ENCODE peak calls at places on chromosomes 13 and 19, in ten cellular contexts. One of them, this sample, is unnamed.

GRCh38 chr19:4388171-4389063 is 11.9 kb downstream of the SH3GL1 start:
- DNase-seq in iris pigment epithelial cell: no peak
- DNase-seq in lung microvascular endothelial cell: no peak
- DNase-seq in amniotic stem cell: no peak
- DNase-seq in naive thymus-derived CD8-positive, alpha-beta T cell: no peak
- DNase-seq in kidney epithelial cell: no peak
- DNase-seq in PC-3: peak; percentile 52
- DNase-seq in EH: no peak
- DNase-seq in AG04450: no peak
- DNase-seq in effector CD8-positive, alpha-beta T cell: no peak
- DNase-seq in this sample: no peak

GRCh38 chr13:110336108-110336507 is 29.0 kb downstream of the COL4A2 start:
- DNase-seq in iris pigment epithelial cell: no peak
- DNase-seq in lung microvascular endothelial cell: no peak
- DNase-seq in amniotic stem cell: no peak
- DNase-seq in naive thymus-derived CD8-positive, alpha-beta T cell: no peak
- DNase-seq in kidney epithelial cell: no peak
- DNase-seq in PC-3: no peak
- DNase-seq in EH: no peak
- DNase-seq in AG04450: no peak
- DNase-seq in effector CD8-positive, alpha-beta T cell: no peak
- DNase-seq in this sample: no peak

GRCh38 chr19:16283103-16283469 is 41.5 kb upstream of the KLF2 start:
- DNase-seq in iris pigment epithelial cell: peak; percentile 47
- DNase-seq in lung microvascular endothelial cell: no peak
- DNase-seq in amniotic stem cell: no peak
- DNase-seq in naive thymus-derived CD8-positive, alpha-beta T cell: no peak
- DNase-seq in kidney epithelial cell: no peak
- DNase-seq in PC-3: no peak
- DNase-seq in EH: peak; percentile 23
- DNase-seq in AG04450: no peak
- DNase-seq in effector CD8-positive, alpha-beta T cell: no peak
- DNase-seq in this sample: no peak

GRCh38 chr13:112722433-112723250 is 32.8 kb downstream of the ATP11A start:
- DNase-seq in iris pigment epithelial cell: peak; percentile 88
- DNase-seq in lung microvascular endothelial cell: peak; percentile 94
- DNase-seq in amniotic stem cell: peak; percentile 30
- DNase-seq in naive thymus-derived CD8-positive, alpha-beta T cell: no peak
- DNase-seq in kidney epithelial cell: peak; percentile 41
- DNase-seq in PC-3: peak; percentile 77
- DNase-seq in EH: peak; percentile 90
- DNase-seq in AG04450: peak; percentile 90
- DNase-seq in effector CD8-positive, alpha-beta T cell: no peak
- DNase-seq in this sample: no peak

GRCh38 chr13:76331948-76332712 is 554.1 kb downstream of the KCTD12 start:
- DNase-seq in iris pigment epithelial cell: peak; percentile 86
- DNase-seq in lung microvascular endothelial cell: no peak
- DNase-seq in amniotic stem cell: peak; percentile 29
- DNase-seq in naive thymus-derived CD8-positive, alpha-beta T cell: no peak
- DNase-seq in kidney epithelial cell: no peak
- DNase-seq in PC-3: no peak
- DNase-seq in EH: no peak
- DNase-seq in AG04450: peak; percentile 15
- DNase-seq in effector CD8-positive, alpha-beta T cell: no peak
- DNase-seq in this sample: no peak

GRCh38 chr13:41231786-41232185 is 31.6 kb downstream of the MTRF1 start:
- DNase-seq in iris pigment epithelial cell: peak; percentile 41
- DNase-seq in lung microvascular endothelial cell: peak; percentile 42
- DNase-seq in amniotic stem cell: no peak
- DNase-seq in naive thymus-derived CD8-positive, alpha-beta T cell: no peak
- DNase-seq in kidney epithelial cell: peak; percentile 32
- DNase-seq in PC-3: no peak
- DNase-seq in EH: peak; percentile 36
- DNase-seq in AG04450: no peak
- DNase-seq in effector CD8-positive, alpha-beta T cell: no peak
- DNase-seq in this sample: no peak

GRCh38 chr19:30158067-30158892 is 213.9 kb upstream of the ZNF536 start:
- DNase-seq in iris pigment epithelial cell: no peak
- DNase-seq in lung microvascular endothelial cell: no peak
- DNase-seq in amniotic stem cell: no peak
- DNase-seq in naive thymus-derived CD8-positive, alpha-beta T cell: no peak
- DNase-seq in kidney epithelial cell: no peak
- DNase-seq in PC-3: no peak
- DNase-seq in EH: no peak
- DNase-seq in AG04450: no peak
- DNase-seq in effector CD8-positive, alpha-beta T cell: no peak
- DNase-seq in this sample: no peak

GRCh38 chr13:113928701-113929627 is 44.9 kb downstream of the C13orf46 start:
- DNase-seq in iris pigment epithelial cell: peak; percentile 44
- DNase-seq in lung microvascular endothelial cell: no peak
- DNase-seq in amniotic stem cell: peak; percentile 44
- DNase-seq in naive thymus-derived CD8-positive, alpha-beta T cell: no peak
- DNase-seq in kidney epithelial cell: no peak
- DNase-seq in PC-3: no peak
- DNase-seq in EH: peak; percentile 93
- DNase-seq in AG04450: peak; percentile 46
- DNase-seq in effector CD8-positive, alpha-beta T cell: no peak
- DNase-seq in this sample: no peak

GRCh38 chr19:10919352-10920287 is 8.8 kb downstream of the YIPF2 start:
- DNase-seq in iris pigment epithelial cell: no peak
- DNase-seq in lung microvascular endothelial cell: no peak
- DNase-seq in amniotic stem cell: no peak
- DNase-seq in naive thymus-derived CD8-positive, alpha-beta T cell: no peak
- DNase-seq in kidney epithelial cell: no peak
- DNase-seq in PC-3: no peak
- DNase-seq in EH: no peak
- DNase-seq in AG04450: no peak
- DNase-seq in effector CD8-positive, alpha-beta T cell: no peak
- DNase-seq in this sample: no peak

GRCh38 chr13:75798353-75799245 is 162.5 kb downstream of the LMO7 start:
- DNase-seq in iris pigment epithelial cell: peak; percentile 58
- DNase-seq in lung microvascular endothelial cell: peak; percentile 55
- DNase-seq in amniotic stem cell: no peak
- DNase-seq in naive thymus-derived CD8-positive, alpha-beta T cell: no peak
- DNase-seq in kidney epithelial cell: no peak
- DNase-seq in PC-3: peak; percentile 85
- DNase-seq in EH: peak; percentile 60
- DNase-seq in AG04450: no peak
- DNase-seq in effector CD8-positive, alpha-beta T cell: no peak
- DNase-seq in this sample: no peak

GRCh38 chr19:48646192-48646911 is 365 bp upstream of the CA11 start:
- DNase-seq in iris pigment epithelial cell: peak; percentile 80
- DNase-seq in lung microvascular endothelial cell: peak; percentile 79
- DNase-seq in amniotic stem cell: peak; percentile 22
- DNase-seq in naive thymus-derived CD8-positive, alpha-beta T cell: peak; percentile 91
- DNase-seq in kidney epithelial cell: no peak
- DNase-seq in PC-3: peak; percentile 81
- DNase-seq in EH: peak; percentile 84
- DNase-seq in AG04450: no peak
- DNase-seq in effector CD8-positive, alpha-beta T cell: peak; percentile 89
- DNase-seq in this sample: peak; percentile 27

GRCh38 chr13:112658807-112659206 is 31.0 kb upstream of the ATP11A start:
- DNase-seq in iris pigment epithelial cell: no peak
- DNase-seq in lung microvascular endothelial cell: no peak
- DNase-seq in amniotic stem cell: no peak
- DNase-seq in naive thymus-derived CD8-positive, alpha-beta T cell: no peak
- DNase-seq in kidney epithelial cell: peak; percentile 41
- DNase-seq in PC-3: no peak
- DNase-seq in EH: peak; percentile 8
- DNase-seq in AG04450: no peak
- DNase-seq in effector CD8-positive, alpha-beta T cell: no peak
- DNase-seq in this sample: no peak

GRCh38 chr19:32921624-32922023 is 50.1 kb downstream of the CEP89 start:
- DNase-seq in iris pigment epithelial cell: no peak
- DNase-seq in lung microvascular endothelial cell: no peak
- DNase-seq in amniotic stem cell: no peak
- DNase-seq in naive thymus-derived CD8-positive, alpha-beta T cell: no peak
- DNase-seq in kidney epithelial cell: no peak
- DNase-seq in PC-3: no peak
- DNase-seq in EH: no peak
- DNase-seq in AG04450: no peak
- DNase-seq in effector CD8-positive, alpha-beta T cell: no peak
- DNase-seq in this sample: no peak

GRCh38 chr19:44608391-44608821 is 5.0 kb upstream of the IGSF23 start:
- DNase-seq in iris pigment epithelial cell: peak; percentile 42
- DNase-seq in lung microvascular endothelial cell: peak; percentile 75
- DNase-seq in amniotic stem cell: peak; percentile 14
- DNase-seq in naive thymus-derived CD8-positive, alpha-beta T cell: no peak
- DNase-seq in kidney epithelial cell: no peak
- DNase-seq in PC-3: peak; percentile 54
- DNase-seq in EH: peak; percentile 56
- DNase-seq in AG04450: no peak
- DNase-seq in effector CD8-positive, alpha-beta T cell: no peak
- DNase-seq in this sample: no peak

GRCh38 chr13:35014606-35015005 is 72.5 kb downstream of the NBEA start:
- DNase-seq in iris pigment epithelial cell: no peak
- DNase-seq in lung microvascular endothelial cell: no peak
- DNase-seq in amniotic stem cell: no peak
- DNase-seq in naive thymus-derived CD8-positive, alpha-beta T cell: no peak
- DNase-seq in kidney epithelial cell: no peak
- DNase-seq in PC-3: no peak
- DNase-seq in EH: no peak
- DNase-seq in AG04450: no peak
- DNase-seq in effector CD8-positive, alpha-beta T cell: no peak
- DNase-seq in this sample: no peak

GRCh38 chr13:24308488-24309020 is 826 bp upstream of the C1QTNF9 start:
- DNase-seq in iris pigment epithelial cell: no peak
- DNase-seq in lung microvascular endothelial cell: no peak
- DNase-seq in amniotic stem cell: no peak
- DNase-seq in naive thymus-derived CD8-positive, alpha-beta T cell: no peak
- DNase-seq in kidney epithelial cell: no peak
- DNase-seq in PC-3: no peak
- DNase-seq in EH: no peak
- DNase-seq in AG04450: no peak
- DNase-seq in effector CD8-positive, alpha-beta T cell: no peak
- DNase-seq in this sample: no peak

GRCh38 chr19:53394522-53394973 is 401 bp upstream of the ZNF765 start:
- DNase-seq in iris pigment epithelial cell: peak; percentile 30
- DNase-seq in lung microvascular endothelial cell: peak; percentile 52
- DNase-seq in amniotic stem cell: no peak
- DNase-seq in naive thymus-derived CD8-positive, alpha-beta T cell: no peak
- DNase-seq in kidney epithelial cell: no peak
- DNase-seq in PC-3: peak; percentile 63
- DNase-seq in EH: peak; percentile 79
- DNase-seq in AG04450: no peak
- DNase-seq in effector CD8-positive, alpha-beta T cell: no peak
- DNase-seq in this sample: no peak

GRCh38 chr19:16143399-16144215 is at the start of gene HSH2D:
- DNase-seq in iris pigment epithelial cell: no peak
- DNase-seq in lung microvascular endothelial cell: no peak
- DNase-seq in amniotic stem cell: no peak
- DNase-seq in naive thymus-derived CD8-positive, alpha-beta T cell: peak; percentile 69
- DNase-seq in kidney epithelial cell: peak; percentile 38
- DNase-seq in PC-3: peak; percentile 93
- DNase-seq in EH: no peak
- DNase-seq in AG04450: no peak
- DNase-seq in effector CD8-positive, alpha-beta T cell: peak; percentile 56
- DNase-seq in this sample: peak; percentile 65

GRCh38 chr19:50952890-50953289 is at the start of gene KLK5:
- DNase-seq in iris pigment epithelial cell: no peak
- DNase-seq in lung microvascular endothelial cell: no peak
- DNase-seq in amniotic stem cell: no peak
- DNase-seq in naive thymus-derived CD8-positive, alpha-beta T cell: no peak
- DNase-seq in kidney epithelial cell: no peak
- DNase-seq in PC-3: peak; percentile 66
- DNase-seq in EH: no peak
- DNase-seq in AG04450: no peak
- DNase-seq in effector CD8-positive, alpha-beta T cell: no peak
- DNase-seq in this sample: no peak

GRCh38 chr13:113796948-113797676 is 38.1 kb downstream of the TMEM255B start:
- DNase-seq in iris pigment epithelial cell: no peak
- DNase-seq in lung microvascular endothelial cell: no peak
- DNase-seq in amniotic stem cell: no peak
- DNase-seq in naive thymus-derived CD8-positive, alpha-beta T cell: no peak
- DNase-seq in kidney epithelial cell: no peak
- DNase-seq in PC-3: no peak
- DNase-seq in EH: no peak
- DNase-seq in AG04450: no peak
- DNase-seq in effector CD8-positive, alpha-beta T cell: no peak
- DNase-seq in this sample: no peak

GRCh38 chr13:63680704-63681103 is 2265.1 kb upstream of the PCDH20 start:
- DNase-seq in iris pigment epithelial cell: no peak
- DNase-seq in lung microvascular endothelial cell: no peak
- DNase-seq in amniotic stem cell: no peak
- DNase-seq in naive thymus-derived CD8-positive, alpha-beta T cell: no peak
- DNase-seq in kidney epithelial cell: no peak
- DNase-seq in PC-3: no peak
- DNase-seq in EH: no peak
- DNase-seq in AG04450: no peak
- DNase-seq in effector CD8-positive, alpha-beta T cell: no peak
- DNase-seq in this sample: no peak

GRCh38 chr13:69423844-69424243 is 683.8 kb upstream of the ATXN8OS start:
- DNase-seq in iris pigment epithelial cell: no peak
- DNase-seq in lung microvascular endothelial cell: no peak
- DNase-seq in amniotic stem cell: no peak
- DNase-seq in naive thymus-derived CD8-positive, alpha-beta T cell: no peak
- DNase-seq in kidney epithelial cell: no peak
- DNase-seq in PC-3: no peak
- DNase-seq in EH: no peak
- DNase-seq in AG04450: no peak
- DNase-seq in effector CD8-positive, alpha-beta T cell: no peak
- DNase-seq in this sample: no peak

GRCh38 chr19:19403373-19403901 is 2.0 kb upstream of the GATAD2A start:
- DNase-seq in iris pigment epithelial cell: peak; percentile 30
- DNase-seq in lung microvascular endothelial cell: peak; percentile 32
- DNase-seq in amniotic stem cell: peak; percentile 4
- DNase-seq in naive thymus-derived CD8-positive, alpha-beta T cell: no peak
- DNase-seq in kidney epithelial cell: no peak
- DNase-seq in PC-3: peak; percentile 66
- DNase-seq in EH: peak; percentile 70
- DNase-seq in AG04450: no peak
- DNase-seq in effector CD8-positive, alpha-beta T cell: no peak
- DNase-seq in this sample: no peak

GRCh38 chr19:29850482-29850881 is 38.7 kb downstream of the CCNE1 start:
- DNase-seq in iris pigment epithelial cell: no peak
- DNase-seq in lung microvascular endothelial cell: no peak
- DNase-seq in amniotic stem cell: no peak
- DNase-seq in naive thymus-derived CD8-positive, alpha-beta T cell: no peak
- DNase-seq in kidney epithelial cell: no peak
- DNase-seq in PC-3: no peak
- DNase-seq in EH: no peak
- DNase-seq in AG04450: no peak
- DNase-seq in effector CD8-positive, alpha-beta T cell: no peak
- DNase-seq in this sample: no peak

GRCh38 chr19:17424743-17425365 is 5.0 kb downstream of the MVB12A start:
- DNase-seq in iris pigment epithelial cell: peak; percentile 41
- DNase-seq in lung microvascular endothelial cell: peak; percentile 27
- DNase-seq in amniotic stem cell: no peak
- DNase-seq in naive thymus-derived CD8-positive, alpha-beta T cell: no peak
- DNase-seq in kidney epithelial cell: no peak
- DNase-seq in PC-3: peak; percentile 25
- DNase-seq in EH: peak; percentile 38
- DNase-seq in AG04450: no peak
- DNase-seq in effector CD8-positive, alpha-beta T cell: peak; percentile 25
- DNase-seq in this sample: no peak

GRCh38 chr13:27578121-27579030 is 42.0 kb downstream of the LNX2 start:
- DNase-seq in iris pigment epithelial cell: peak; percentile 64
- DNase-seq in lung microvascular endothelial cell: peak; percentile 29
- DNase-seq in amniotic stem cell: peak; percentile 17
- DNase-seq in naive thymus-derived CD8-positive, alpha-beta T cell: no peak
- DNase-seq in kidney epithelial cell: no peak
- DNase-seq in PC-3: peak; percentile 78
- DNase-seq in EH: peak; percentile 64
- DNase-seq in AG04450: no peak
- DNase-seq in effector CD8-positive, alpha-beta T cell: no peak
- DNase-seq in this sample: no peak

GRCh38 chr19:14432817-14433453 is at the start of gene PKN1:
- DNase-seq in iris pigment epithelial cell: no peak
- DNase-seq in lung microvascular endothelial cell: no peak
- DNase-seq in amniotic stem cell: no peak
- DNase-seq in naive thymus-derived CD8-positive, alpha-beta T cell: no peak
- DNase-seq in kidney epithelial cell: no peak
- DNase-seq in PC-3: peak; percentile 46
- DNase-seq in EH: peak; percentile 56
- DNase-seq in AG04450: no peak
- DNase-seq in effector CD8-positive, alpha-beta T cell: peak; percentile 31
- DNase-seq in this sample: no peak

GRCh38 chr19:19602136-19602712 is 16.3 kb downstream of the PBX4 start:
- DNase-seq in iris pigment epithelial cell: no peak
- DNase-seq in lung microvascular endothelial cell: no peak
- DNase-seq in amniotic stem cell: no peak
- DNase-seq in naive thymus-derived CD8-positive, alpha-beta T cell: peak; percentile 47
- DNase-seq in kidney epithelial cell: no peak
- DNase-seq in PC-3: no peak
- DNase-seq in EH: no peak
- DNase-seq in AG04450: no peak
- DNase-seq in effector CD8-positive, alpha-beta T cell: peak; percentile 16
- DNase-seq in this sample: no peak

This sample was measured in SIG-M5.